ENCODE peak calls at places on chromosomes 7 and 10, in nine cellular contexts. H, P, M, D, G, Z, Y, N and U are unnamed samples.

GRCh38 chr10:14554091-14554842 is 220.4 kb downstream of the FAM107B start:
- DNase-seq in H (no peak), P (no peak), M (no peak), D (no peak), G (no peak), Z (no peak), Y (no peak), N (no peak), U (no peak)

GRCh38 chr7:115838829-115839228 is 191.7 kb downstream of the TFEC start:
- DNase-seq in H (no peak), P (no peak), M (no peak), D (no peak), G (no peak), Z (no peak), Y (no peak), N (no peak), U (no peak)

GRCh38 chr10:79063661-79064490 is 4.9 kb upstream of the ZMIZ1 start:
- DNase-seq in H (no peak), P (no peak), M (no peak), D (no peak), G (no peak), Z (no peak), Y (peak; percentile 23), N (no peak), U (no peak)

GRCh38 chr7:66013938-66014337 is 31.9 kb upstream of the GUSB start:
- DNase-seq in H (no peak), P (no peak), M (peak; percentile 64), D (peak; percentile 46), G (peak; percentile 28), Z (peak; percentile 75), Y (no peak), N (peak; percentile 46), U (no peak)

GRCh38 chr7:15214981-15215380 is 312.4 kb upstream of the DGKB start:
- DNase-seq in H (no peak), P (no peak), M (no peak), D (no peak), G (no peak), Z (no peak), Y (no peak), N (no peak), U (no peak)

GRCh38 chr7:134458806-134459698 is at the start of gene AKR1B1:
- DNase-seq in H (peak; percentile 79), P (peak; percentile 82), M (peak; percentile 96), D (peak; percentile 95), G (no peak), Z (peak; percentile 96), Y (peak; percentile 96), N (peak; percentile 95), U (peak; percentile 88)

GRCh38 chr10:1629326-1630036 is 107.8 kb downstream of the ADARB2 start:
- DNase-seq in H (no peak), P (no peak), M (no peak), D (peak; percentile 80), G (no peak), Z (peak; percentile 55), Y (no peak), N (no peak), U (no peak)

GRCh38 chr7:151299940-151300665 is 41.5 kb upstream of the NUB1 start:
- DNase-seq in H (no peak), P (no peak), M (no peak), D (no peak), G (no peak), Z (no peak), Y (no peak), N (no peak), U (no peak)

GRCh38 chr10:29797616-29798015 is 162.8 kb upstream of the SVIL start:
- DNase-seq in H (no peak), P (no peak), M (no peak), D (no peak), G (no peak), Z (no peak), Y (no peak), N (no peak), U (no peak)

GRCh38 chr10:110783509-110784103 is 88.1 kb upstream of the PDCD4 start:
- DNase-seq in H (peak; percentile 58), P (peak; percentile 70), M (no peak), D (no peak), G (no peak), Z (no peak), Y (no peak), N (no peak), U (peak; percentile 75)